ENCODE peak calls at places on chromosomes 3 and 15, in ten cellular contexts. One of them, this sample, is unnamed.

GRCh38 chr3:155753038-155753647 is 8.3 kb upstream of the PLCH1 start:
- DNase-seq in adrenal gland: no peak
- DNase-seq in cardiac muscle cell: peak
- DNase-seq in left lung: no peak
- DNase-seq in coronary artery: no peak
- DNase-seq in neural progenitor cell: peak
- DNase-seq in HCT116: no peak
- DNase-seq in AG04450: no peak
- DNase-seq in CD4-positive, alpha-beta T cell: no peak
- DNase-seq in gastrocnemius medialis: no peak
- DNase-seq in this sample: no peak

GRCh38 chr15:50126072-50126471 is 7.0 kb upstream of the ATP8B4 start:
- DNase-seq in adrenal gland: no peak
- DNase-seq in cardiac muscle cell: no peak
- DNase-seq in left lung: no peak
- DNase-seq in coronary artery: no peak
- DNase-seq in neural progenitor cell: no peak
- DNase-seq in HCT116: no peak
- DNase-seq in AG04450: no peak
- DNase-seq in CD4-positive, alpha-beta T cell: no peak
- DNase-seq in gastrocnemius medialis: no peak
- DNase-seq in this sample: no peak

GRCh38 chr15:37140531-37141053 is 40.2 kb upstream of the MEIS2 start:
- DNase-seq in adrenal gland: no peak
- DNase-seq in cardiac muscle cell: no peak
- DNase-seq in left lung: no peak
- DNase-seq in coronary artery: no peak
- DNase-seq in neural progenitor cell: no peak
- DNase-seq in HCT116: no peak
- DNase-seq in AG04450: no peak
- DNase-seq in CD4-positive, alpha-beta T cell: no peak
- DNase-seq in gastrocnemius medialis: no peak
- DNase-seq in this sample: no peak

GRCh38 chr15:32098033-32098432 is 67.7 kb downstream of the CHRNA7 start:
- DNase-seq in adrenal gland: no peak
- DNase-seq in cardiac muscle cell: no peak
- DNase-seq in left lung: no peak
- DNase-seq in coronary artery: no peak
- DNase-seq in neural progenitor cell: no peak
- DNase-seq in HCT116: no peak
- DNase-seq in AG04450: no peak
- DNase-seq in CD4-positive, alpha-beta T cell: no peak
- DNase-seq in gastrocnemius medialis: no peak
- DNase-seq in this sample: peak

GRCh38 chr15:51094606-51095569 is at the start of gene TNFAIP8L3:
- DNase-seq in adrenal gland: no peak
- DNase-seq in cardiac muscle cell: peak
- DNase-seq in left lung: no peak
- DNase-seq in coronary artery: peak
- DNase-seq in neural progenitor cell: peak
- DNase-seq in HCT116: no peak
- DNase-seq in AG04450: no peak
- DNase-seq in CD4-positive, alpha-beta T cell: no peak
- DNase-seq in gastrocnemius medialis: no peak
- DNase-seq in this sample: peak

GRCh38 chr3:49908378-49909199 is 4.9 kb upstream of the MST1R start:
- DNase-seq in adrenal gland: no peak
- DNase-seq in cardiac muscle cell: no peak
- DNase-seq in left lung: no peak
- DNase-seq in coronary artery: no peak
- DNase-seq in neural progenitor cell: no peak
- DNase-seq in HCT116: no peak
- DNase-seq in AG04450: no peak
- DNase-seq in CD4-positive, alpha-beta T cell: no peak
- DNase-seq in gastrocnemius medialis: no peak
- DNase-seq in this sample: peak

GRCh38 chr15:78365931-78366330 is 25.8 kb downstream of the CRABP1 start:
- DNase-seq in adrenal gland: no peak
- DNase-seq in cardiac muscle cell: no peak
- DNase-seq in left lung: no peak
- DNase-seq in coronary artery: no peak
- DNase-seq in neural progenitor cell: no peak
- DNase-seq in HCT116: no peak
- DNase-seq in AG04450: no peak
- DNase-seq in CD4-positive, alpha-beta T cell: no peak
- DNase-seq in gastrocnemius medialis: no peak
- DNase-seq in this sample: no peak

GRCh38 chr3:109224333-109224732 is 87.8 kb downstream of the C3orf85 start:
- DNase-seq in adrenal gland: peak
- DNase-seq in cardiac muscle cell: no peak
- DNase-seq in left lung: no peak
- DNase-seq in coronary artery: no peak
- DNase-seq in neural progenitor cell: peak
- DNase-seq in HCT116: peak
- DNase-seq in AG04450: no peak
- DNase-seq in CD4-positive, alpha-beta T cell: no peak
- DNase-seq in gastrocnemius medialis: no peak
- DNase-seq in this sample: peak

DNA sequence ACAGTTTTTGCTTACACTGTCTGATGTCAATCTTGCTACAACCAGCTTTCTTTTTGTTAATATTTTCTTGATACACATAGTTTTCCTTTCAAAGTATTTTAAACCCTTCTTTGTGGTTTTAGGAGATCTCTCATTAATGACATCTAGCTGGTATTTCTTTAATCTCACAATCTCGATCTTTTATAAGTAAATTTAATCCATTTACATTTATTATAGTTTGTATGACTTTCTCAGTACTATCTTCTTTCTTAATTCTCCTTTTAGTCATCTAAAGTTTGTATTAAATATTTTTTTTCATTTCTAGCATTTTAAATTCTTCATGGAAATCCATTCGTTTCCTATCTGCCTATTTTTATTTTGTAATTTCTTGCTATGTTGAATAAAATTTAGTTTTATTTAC is 55.4 kb downstream of the MRPL3 start:
- DNase-seq in adrenal gland: no peak
- DNase-seq in cardiac muscle cell: no peak
- DNase-seq in left lung: no peak
- DNase-seq in coronary artery: no peak
- DNase-seq in neural progenitor cell: no peak
- DNase-seq in HCT116: no peak
- DNase-seq in AG04450: no peak
- DNase-seq in CD4-positive, alpha-beta T cell: no peak
- DNase-seq in gastrocnemius medialis: no peak
- DNase-seq in this sample: no peak
- H3K27ac ChIP-seq in adrenal gland: no peak
- H3K27ac ChIP-seq in cardiac muscle cell: no peak
- H3K27ac ChIP-seq in left lung: no peak
- H3K27ac ChIP-seq in coronary artery: no peak
- H3K27ac ChIP-seq in neural progenitor cell: no peak
- H3K27ac ChIP-seq in HCT116: no peak
- H3K27ac ChIP-seq in AG04450: no peak
- H3K27ac ChIP-seq in CD4-positive, alpha-beta T cell: no peak
- H3K27ac ChIP-seq in gastrocnemius medialis: no peak
- H3K27ac ChIP-seq in this sample: no peak

GRCh38 chr3:45010718-45011355 is 15.3 kb upstream of the CLEC3B start:
- DNase-seq in adrenal gland: no peak
- DNase-seq in cardiac muscle cell: no peak
- DNase-seq in left lung: no peak
- DNase-seq in coronary artery: no peak
- DNase-seq in neural progenitor cell: no peak
- DNase-seq in HCT116: no peak
- DNase-seq in AG04450: no peak
- DNase-seq in CD4-positive, alpha-beta T cell: no peak
- DNase-seq in gastrocnemius medialis: no peak
- DNase-seq in this sample: no peak

GRCh38 chr3:45009868-45010267 is 16.2 kb upstream of the CLEC3B start:
- DNase-seq in adrenal gland: no peak
- DNase-seq in cardiac muscle cell: no peak
- DNase-seq in left lung: no peak
- DNase-seq in coronary artery: no peak
- DNase-seq in neural progenitor cell: no peak
- DNase-seq in HCT116: no peak
- DNase-seq in AG04450: no peak
- DNase-seq in CD4-positive, alpha-beta T cell: no peak
- DNase-seq in gastrocnemius medialis: no peak
- DNase-seq in this sample: no peak

GRCh38 chr3:45008117-45008516 is 18.0 kb upstream of the CLEC3B start:
- DNase-seq in adrenal gland: no peak
- DNase-seq in cardiac muscle cell: no peak
- DNase-seq in left lung: no peak
- DNase-seq in coronary artery: no peak
- DNase-seq in neural progenitor cell: no peak
- DNase-seq in HCT116: no peak
- DNase-seq in AG04450: no peak
- DNase-seq in CD4-positive, alpha-beta T cell: no peak
- DNase-seq in gastrocnemius medialis: no peak
- DNase-seq in this sample: no peak

GRCh38 chr3:45012577-45012976 is 13.5 kb upstream of the CLEC3B start:
- DNase-seq in adrenal gland: no peak
- DNase-seq in cardiac muscle cell: no peak
- DNase-seq in left lung: no peak
- DNase-seq in coronary artery: no peak
- DNase-seq in neural progenitor cell: no peak
- DNase-seq in HCT116: no peak
- DNase-seq in AG04450: no peak
- DNase-seq in CD4-positive, alpha-beta T cell: no peak
- DNase-seq in gastrocnemius medialis: no peak
- DNase-seq in this sample: no peak

DNA sequence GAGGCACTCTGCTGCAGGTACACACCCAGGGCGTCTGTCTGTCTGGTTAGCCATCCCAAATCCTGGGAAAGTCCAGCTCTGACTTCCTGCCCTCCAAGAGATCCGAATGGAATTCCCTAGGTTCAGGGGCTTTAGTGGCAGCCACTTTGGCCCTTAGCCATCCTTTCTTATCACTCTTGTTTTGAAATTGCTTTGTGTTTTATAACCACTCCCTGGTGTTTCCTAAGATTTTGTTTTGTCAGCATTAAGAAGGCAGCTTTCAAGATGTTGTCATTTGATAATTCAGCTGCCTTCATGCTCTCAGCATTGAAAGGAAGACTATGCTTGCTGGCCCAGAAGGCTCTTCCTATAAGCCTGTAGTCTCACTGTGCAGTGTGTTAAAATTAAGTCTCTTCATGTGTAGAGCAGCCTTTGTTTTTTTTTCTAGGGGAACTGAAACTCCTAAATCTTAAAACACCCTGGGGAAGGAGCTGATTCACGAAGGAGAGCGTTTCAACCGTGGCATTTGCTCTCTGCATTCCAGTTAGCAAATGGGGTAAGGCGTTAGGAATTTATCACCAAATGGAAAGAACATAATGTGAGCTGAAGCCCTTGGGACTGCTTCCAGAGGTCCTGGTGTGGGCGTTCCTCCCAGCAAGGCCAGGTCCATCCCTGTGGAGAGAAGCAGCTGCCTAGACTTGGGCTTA is 14.2 kb upstream of the CLEC3B start:
- DNase-seq in adrenal gland: peak
- DNase-seq in cardiac muscle cell: no peak
- DNase-seq in left lung: no peak
- DNase-seq in coronary artery: peak
- DNase-seq in neural progenitor cell: no peak
- DNase-seq in HCT116: no peak
- DNase-seq in AG04450: peak
- DNase-seq in CD4-positive, alpha-beta T cell: no peak
- DNase-seq in gastrocnemius medialis: peak
- DNase-seq in this sample: no peak
- TF ChIP-seq CTCF in adrenal gland: no peak
- TF ChIP-seq CTCF in cardiac muscle cell: no peak
- TF ChIP-seq CTCF in left lung: no peak
- TF ChIP-seq CTCF in coronary artery: no peak
- TF ChIP-seq CTCF in neural progenitor cell: no peak
- TF ChIP-seq CTCF in HCT116: no peak
- TF ChIP-seq CTCF in AG04450: no peak
- TF ChIP-seq CTCF in CD4-positive, alpha-beta T cell: no peak
- TF ChIP-seq CTCF in gastrocnemius medialis: no peak
- TF ChIP-seq CTCF in this sample: no peak

DNA sequence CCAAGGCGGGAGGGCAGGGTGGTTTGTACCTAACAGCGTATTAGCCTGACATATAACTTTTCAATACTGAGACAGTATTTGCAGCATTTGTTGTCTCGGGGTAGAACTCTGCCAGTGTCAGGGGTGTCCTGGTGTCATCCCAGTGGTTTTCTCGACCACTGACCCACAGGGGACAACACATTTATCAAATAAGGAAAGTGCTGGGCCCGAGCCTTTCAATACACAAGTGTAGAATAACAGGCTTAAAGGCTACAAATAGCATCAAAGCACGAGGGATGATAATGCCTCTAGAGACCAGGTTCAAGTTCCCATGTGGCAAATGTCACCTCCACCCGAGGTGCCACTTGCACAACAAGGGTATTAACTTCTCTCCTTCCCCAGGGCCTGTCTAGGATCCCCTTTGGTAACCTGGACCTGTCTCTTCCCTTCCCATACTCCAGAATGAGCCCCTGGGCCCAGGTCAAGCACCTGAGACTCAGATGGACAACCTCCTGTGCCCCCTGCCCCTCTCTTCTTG is 9.5 kb upstream of the SLC6A6 start:
- DNase-seq in adrenal gland: no peak
- DNase-seq in cardiac muscle cell: peak
- DNase-seq in left lung: no peak
- DNase-seq in coronary artery: no peak
- DNase-seq in neural progenitor cell: no peak
- DNase-seq in HCT116: no peak
- DNase-seq in AG04450: no peak
- DNase-seq in CD4-positive, alpha-beta T cell: no peak
- DNase-seq in gastrocnemius medialis: peak
- DNase-seq in this sample: no peak
- H3K27ac ChIP-seq in adrenal gland: no peak
- H3K27ac ChIP-seq in cardiac muscle cell: peak
- H3K27ac ChIP-seq in left lung: no peak
- H3K27ac ChIP-seq in coronary artery: no peak
- H3K27ac ChIP-seq in neural progenitor cell: no peak
- H3K27ac ChIP-seq in HCT116: no peak
- H3K27ac ChIP-seq in AG04450: peak
- H3K27ac ChIP-seq in CD4-positive, alpha-beta T cell: no peak
- H3K27ac ChIP-seq in gastrocnemius medialis: peak
- H3K27ac ChIP-seq in this sample: no peak

GRCh38 chr3:107729686-107730085 is 206.9 kb downstream of the BBX start:
- DNase-seq in adrenal gland: no peak
- DNase-seq in cardiac muscle cell: no peak
- DNase-seq in left lung: no peak
- DNase-seq in coronary artery: no peak
- DNase-seq in neural progenitor cell: no peak
- DNase-seq in HCT116: no peak
- DNase-seq in AG04450: no peak
- DNase-seq in CD4-positive, alpha-beta T cell: no peak
- DNase-seq in gastrocnemius medialis: no peak
- DNase-seq in this sample: no peak

DNA sequence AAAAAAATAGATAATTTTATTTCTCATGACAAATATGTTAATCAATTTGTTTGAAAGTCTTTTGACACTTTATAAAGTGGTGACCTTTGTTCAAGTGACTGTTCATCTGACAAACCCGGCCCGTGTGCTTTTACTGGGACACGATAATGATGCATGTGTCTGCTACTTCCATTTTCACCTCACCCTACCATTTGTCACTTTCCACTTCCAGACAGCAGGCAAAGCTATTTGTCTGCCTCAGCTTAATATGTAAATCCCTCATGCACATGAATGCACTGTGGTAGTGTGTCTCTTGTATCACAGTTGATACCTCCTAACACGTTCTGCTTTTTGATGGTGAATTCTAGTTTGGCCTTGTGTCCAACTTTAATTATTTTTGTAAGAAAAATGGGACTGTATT is 204.3 kb downstream of the BBX start:
- DNase-seq in adrenal gland: no peak
- DNase-seq in cardiac muscle cell: no peak
- DNase-seq in left lung: no peak
- DNase-seq in coronary artery: no peak
- DNase-seq in neural progenitor cell: no peak
- DNase-seq in HCT116: no peak
- DNase-seq in AG04450: no peak
- DNase-seq in CD4-positive, alpha-beta T cell: no peak
- DNase-seq in gastrocnemius medialis: no peak
- DNase-seq in this sample: no peak
- TF ChIP-seq CTCF in adrenal gland: no peak
- TF ChIP-seq CTCF in cardiac muscle cell: no peak
- TF ChIP-seq CTCF in left lung: no peak
- TF ChIP-seq CTCF in coronary artery: no peak
- TF ChIP-seq CTCF in neural progenitor cell: no peak
- TF ChIP-seq CTCF in HCT116: no peak
- TF ChIP-seq CTCF in AG04450: no peak
- TF ChIP-seq CTCF in CD4-positive, alpha-beta T cell: no peak
- TF ChIP-seq CTCF in gastrocnemius medialis: no peak
- TF ChIP-seq CTCF in this sample: no peak

This sample was measured in endodermal cell.